ENCODE peak calls at places on chromosome 22, in ten cellular contexts. W, P, M, Z, U, K, N, B, S and A are unnamed samples.

GRCh38 chr22:11066458-11067285 is 4461.3 kb upstream of the OR11H1 start:
- DNase-seq in W (no peak), P (no peak), M (no peak), Z (peak; percentile 36), U (no peak), K (no peak), N (no peak), B (no peak), S (no peak), A (peak; percentile 16)

GRCh38 chr22:38271927-38272372 is 860 bp downstream of the TMEM184B start:
- DNase-seq in W (no peak), P (no peak), M (no peak), Z (no peak), U (no peak), K (no peak), N (no peak), B (no peak), S (no peak), A (no peak)

GRCh38 chr22:23840026-23840425 is 1.2 kb upstream of the DERL3 start:
- DNase-seq in W (no peak), P (no peak), M (no peak), Z (no peak), U (no peak), K (no peak), N (no peak), B (no peak), S (no peak), A (no peak)

GRCh38 chr22:21624120-21624879 is 5.5 kb downstream of the YDJC start:
- DNase-seq in W (peak; percentile 49), P (no peak), M (no peak), Z (peak; percentile 64), U (peak; percentile 31), K (no peak), N (no peak), B (peak; percentile 63), S (no peak), A (no peak)

GRCh38 chr22:31556627-31557203 is 60.4 kb downstream of the SFI1 start:
- DNase-seq in W (no peak), P (peak; percentile 45), M (peak; percentile 28), Z (no peak), U (peak; percentile 16), K (peak; percentile 44), N (no peak), B (peak; percentile 16), S (no peak), A (no peak)

GRCh38 chr22:44537016-44537936 is 39.2 kb upstream of the RTL6 start:
- DNase-seq in W (no peak), P (no peak), M (no peak), Z (no peak), U (no peak), K (peak; percentile 11), N (no peak), B (no peak), S (no peak), A (no peak)

GRCh38 chr22:46359362-46359761 is 23.8 kb downstream of the TRMU start:
- DNase-seq in W (no peak), P (no peak), M (no peak), Z (no peak), U (no peak), K (no peak), N (no peak), B (no peak), S (no peak), A (no peak)

GRCh38 chr22:31637375-31637937 is 24.6 kb downstream of the PISD start:
- DNase-seq in W (no peak), P (no peak), M (no peak), Z (no peak), U (no peak), K (no peak), N (peak; percentile 58), B (no peak), S (no peak), A (no peak)

GRCh38 chr22:45246060-45246985 is 5.6 kb upstream of the KIAA0930 start:
- DNase-seq in W (no peak), P (peak; percentile 92), M (no peak), Z (peak; percentile 54), U (peak; percentile 97), K (peak; percentile 97), N (no peak), B (no peak), S (peak; percentile 97), A (no peak)

DNA sequence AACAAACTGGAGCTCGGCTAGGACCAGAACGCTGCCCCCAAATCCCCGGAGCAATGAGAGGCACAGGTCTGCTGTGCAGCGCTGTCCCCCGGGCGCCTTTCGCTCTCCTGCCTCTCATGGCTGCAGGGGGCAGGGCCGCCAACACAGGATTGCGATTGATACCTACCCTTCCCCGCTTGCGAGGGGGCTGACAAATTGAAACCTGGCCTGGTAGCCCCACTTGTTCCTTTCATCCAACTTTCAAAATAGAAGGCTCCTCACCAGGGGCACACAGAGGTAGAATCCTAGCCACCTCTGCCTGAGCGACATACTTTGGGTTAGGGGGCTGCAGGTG is 642 bp upstream of the CASTOR1 start:
- DNase-seq in W (no peak), P (no peak), M (no peak), Z (no peak), U (no peak), K (no peak), N (no peak), B (no peak), S (no peak), A (no peak)
- TF ChIP-seq CTCF in W (no peak), P (no peak), M (no peak), Z (no peak), U (no peak), K (no peak), N (no peak), B (no peak), S (no peak), A (no peak)

DNA sequence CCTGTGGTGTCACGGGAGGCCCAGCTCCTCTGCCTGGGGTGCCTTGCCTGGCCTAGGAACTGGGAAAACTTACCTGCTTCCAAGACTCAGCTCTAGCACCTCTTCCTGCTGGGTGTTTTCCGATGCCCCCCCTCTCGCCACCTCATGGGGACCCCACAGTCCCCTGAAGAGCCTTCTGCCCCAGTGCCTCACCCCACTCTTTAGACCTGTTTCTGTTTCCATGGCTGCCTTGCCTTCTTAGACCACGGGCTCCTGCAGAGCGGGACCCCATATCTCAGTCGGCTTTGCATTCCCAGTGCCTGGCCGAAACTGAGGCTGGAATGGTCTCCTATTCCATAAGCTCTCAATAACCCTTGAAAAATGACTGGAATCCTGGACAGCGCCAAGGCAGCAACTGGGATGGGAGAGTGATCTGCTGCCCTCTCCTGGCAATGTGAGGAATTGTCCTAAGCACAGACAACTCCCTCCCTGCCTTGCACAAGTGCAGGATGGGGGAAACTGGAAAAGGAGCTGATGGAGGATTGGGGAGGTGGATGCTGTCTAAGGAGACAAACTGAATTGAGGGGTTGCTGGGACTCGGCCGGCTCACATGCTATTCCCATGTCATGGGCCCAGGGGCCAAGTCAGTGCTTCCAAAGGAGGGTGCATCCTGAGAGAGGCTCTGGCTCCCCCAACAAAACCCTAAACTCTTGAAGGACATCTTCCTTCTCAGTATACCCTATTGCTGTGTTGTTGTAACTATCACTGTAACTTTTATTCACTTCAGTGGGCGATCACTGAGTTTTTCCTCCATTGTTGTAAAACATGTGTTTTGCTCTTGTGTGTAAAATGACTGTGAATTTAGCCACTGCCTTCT is 26.6 kb upstream of the IL17RA start:
- DNase-seq in W (peak; percentile 64), P (peak; percentile 52), M (peak; percentile 82), Z (peak; percentile 68), U (peak; percentile 68), K (peak; percentile 83), N (peak; percentile 70), B (peak; percentile 79), S (no peak), A (peak; percentile 67)
- TF ChIP-seq CTCF in W (peak; percentile 96), P (peak; percentile 99), M (peak; percentile 91), Z (peak; percentile 94), U (peak; percentile 56), K (peak; percentile 97), N (peak; percentile 82), B (peak; percentile 88), S (peak; percentile 99), A (peak; percentile 90)

DNA sequence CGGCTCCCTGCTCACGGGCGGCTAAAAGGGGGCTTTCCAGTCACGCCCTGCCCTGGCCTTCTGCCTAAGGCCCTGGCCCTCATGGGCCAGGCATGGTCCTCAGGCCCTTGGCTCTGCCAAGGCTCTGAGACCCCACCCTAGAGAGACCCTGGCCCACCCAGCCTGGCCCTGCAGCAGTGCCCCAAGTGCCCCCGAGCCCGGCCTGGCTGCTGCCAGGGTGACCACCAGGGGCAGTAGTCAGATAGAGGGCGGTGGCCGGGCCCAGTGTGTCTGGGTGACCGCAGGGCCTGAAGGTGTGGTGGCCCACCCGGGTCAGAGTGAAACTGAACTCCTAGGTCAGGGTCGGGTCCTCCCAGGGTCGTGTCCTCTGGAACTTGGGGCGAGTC is 29.4 kb upstream of the CCDC188 start:
- DNase-seq in W (no peak), P (no peak), M (no peak), Z (no peak), U (no peak), K (no peak), N (no peak), B (peak; percentile 42), S (no peak), A (no peak)
- TF ChIP-seq CTCF in W (peak; percentile 30), P (peak; percentile 45), M (no peak), Z (peak; percentile 36), U (no peak), K (no peak), N (no peak), B (peak; percentile 63), S (peak; percentile 14), A (no peak)

GRCh38 chr22:36425977-36426523 is 38.3 kb upstream of the MYH9 start:
- DNase-seq in W (no peak), P (no peak), M (no peak), Z (no peak), U (peak; percentile 53), K (no peak), N (peak; percentile 28), B (peak; percentile 55), S (no peak), A (no peak)
- TF ChIP-seq CTCF in W (no peak), P (no peak), M (no peak), Z (no peak), U (no peak), K (no peak), N (no peak), B (no peak), S (no peak), A (no peak)

DNA sequence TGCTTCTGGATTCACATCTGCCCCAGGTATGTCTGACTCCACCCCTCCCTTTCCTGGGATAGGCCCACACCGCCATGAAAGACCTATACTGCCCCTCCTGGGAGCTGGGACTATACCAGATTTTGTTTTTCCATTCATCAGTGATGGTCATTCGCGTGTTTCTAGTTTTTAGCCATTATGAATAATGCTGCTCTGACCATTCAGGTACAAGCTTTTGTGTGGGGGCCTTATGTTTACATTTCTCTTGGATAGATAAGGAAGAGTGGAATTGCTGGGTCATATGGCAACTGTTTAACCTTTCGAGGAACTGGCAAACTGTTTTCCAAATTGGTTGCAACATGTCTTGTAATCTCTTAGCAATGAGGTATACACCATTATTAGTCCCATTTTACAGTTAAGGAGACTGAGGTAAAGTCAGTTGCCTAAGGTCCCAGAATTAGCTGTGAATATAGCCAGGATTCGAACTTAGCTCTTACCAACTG is 1.2 kb upstream of the TBC1D10A start:
- DNase-seq in W (no peak), P (no peak), M (no peak), Z (no peak), U (peak; percentile 31), K (no peak), N (no peak), B (no peak), S (no peak), A (no peak)
- TF ChIP-seq CTCF in W (no peak), P (no peak), M (no peak), Z (no peak), U (no peak), K (no peak), N (no peak), B (no peak), S (no peak), A (no peak)